ENCODE peak calls at places on chromosomes 12 and 14, in five cellular contexts. E is sigmoid colon, W is HCT116, O is left lung, X is cardiac muscle cell. Q is an unnamed sample.

GRCh38 chr14:52023518-52023917 is 34.2 kb downstream of the RTRAF start:
- DNase-seq in E (peak; percentile 78), X (peak; percentile 86), W (no peak), O (no peak), Q (no peak)

GRCh38 chr12:6691473-6691872 is 2.3 kb upstream of the ZNF384 start:
- DNase-seq in W (no peak), E (no peak), X (peak; percentile 44), O (no peak), Q (no peak)

GRCh38 chr14:55701638-55702037 is 121.6 kb downstream of the KTN1 start:
- DNase-seq in X (no peak), E (no peak), W (no peak), O (no peak), Q (no peak)

GRCh38 chr12:46487567-46488131 is 115.1 kb upstream of the SLC38A2 start:
- DNase-seq in X (no peak), E (no peak), O (no peak), W (no peak), Q (no peak)

GRCh38 chr14:40859065-40859464 is 747.6 kb upstream of the LRFN5 start:
- DNase-seq in O (no peak), W (no peak), X (no peak), E (no peak), Q (no peak)

GRCh38 chr14:91872517-91873470 is 5.5 kb upstream of the TC2N start:
- DNase-seq in W (no peak), X (peak; percentile 91), E (peak; percentile 87), O (peak; percentile 77), Q (peak; percentile 57)

GRCh38 chr12:104494816-104495158 is 38.0 kb downstream of the CHST11 start:
- DNase-seq in E (no peak), W (no peak), O (no peak), X (peak; percentile 63), Q (no peak)

GRCh38 chr14:94773017-94773681 is 3.2 kb upstream of the GSC start:
- DNase-seq in W (no peak), O (no peak), X (no peak), E (no peak), Q (no peak)

GRCh38 chr12:95481072-95481471 is 7.1 kb downstream of the METAP2 start:
- DNase-seq in E (no peak), X (no peak), W (no peak), O (no peak), Q (no peak)

GRCh38 chr12:47223848-47224213 is 144.1 kb upstream of the AMIGO2 start:
- DNase-seq in O (no peak), W (no peak), E (no peak), X (peak; percentile 55), Q (no peak)

GRCh38 chr12:73383584-73384229 is 1111.5 kb downstream of the TRHDE start:
- DNase-seq in X (no peak), W (no peak), E (no peak), O (no peak), Q (no peak)

GRCh38 chr14:80135305-80136088 is 75.8 kb downstream of the DIO2 start:
- DNase-seq in X (no peak), O (no peak), E (no peak), W (no peak), Q (no peak)

GRCh38 chr12:64675795-64676194 is 65.5 kb downstream of the RASSF3 start:
- DNase-seq in W (no peak), X (peak; percentile 47), E (peak; percentile 83), O (no peak), Q (no peak)

GRCh38 chr12:89060133-89060532 is 292.2 kb downstream of the DUSP6 start:
- DNase-seq in E (no peak), W (no peak), O (no peak), X (peak; percentile 14), Q (no peak)

GRCh38 chr12:113980537-113981337 is 14.6 kb upstream of the RBM19 start:
- DNase-seq in W (peak; percentile 61), X (peak; percentile 85), E (no peak), O (no peak), Q (no peak)

DNA sequence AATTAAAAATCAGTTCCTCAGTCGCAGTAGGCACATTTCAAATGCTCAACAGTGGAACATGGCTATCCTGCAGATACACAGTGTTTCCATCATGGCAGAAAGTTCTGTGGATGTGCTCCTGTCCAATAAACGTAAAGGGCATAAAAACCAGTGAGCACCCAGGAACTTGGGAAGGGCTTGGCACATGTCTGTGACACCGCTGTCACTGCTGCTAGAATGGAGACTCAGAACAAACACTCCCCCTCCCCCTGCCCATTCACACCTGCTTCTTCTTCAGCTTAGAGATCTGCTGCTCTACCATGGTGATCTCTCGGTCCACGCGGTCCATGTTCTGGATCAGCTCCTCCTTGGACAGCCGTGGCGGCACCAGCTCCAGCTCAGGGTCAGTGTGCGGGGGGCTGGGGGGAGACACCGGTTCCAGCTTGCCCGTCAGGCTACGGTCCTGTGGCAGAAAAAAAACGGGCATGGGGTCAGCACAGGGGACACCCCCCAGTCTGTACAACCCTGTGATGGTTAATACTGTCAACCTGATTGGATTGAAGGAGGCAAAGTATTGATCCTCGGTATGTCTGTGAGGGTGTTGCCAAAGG is 94.6 kb downstream of the NCOR2 start:
- DNase-seq in O (peak; percentile 63), X (no peak), W (no peak), E (no peak), Q (no peak)
- H3K9me3 ChIP-seq in O (no peaks in the 10 kb centered on the region), X (no peaks in the 10 kb centered on the region), W (peaks cover 19% of the 10 kb centered on the region), E (no peaks in the 10 kb centered on the region), Q (no peaks in the 10 kb centered on the region)

GRCh38 chr14:105839425-105840265 is 313.3 kb downstream of the TMEM121 start:
- DNase-seq in E (peak; percentile 60), O (peak; percentile 63), W (no peak), X (no peak), Q (no peak)

GRCh38 chr14:105842105-105842504 is 315.7 kb downstream of the TMEM121 start:
- DNase-seq in W (no peak), E (no peak), X (no peak), O (no peak), Q (no peak)

GRCh38 chr14:105838591-105839424 is 312.4 kb downstream of the TMEM121 start:
- DNase-seq in E (peak; percentile 61), O (peak; percentile 66), X (no peak), W (no peak), Q (no peak)

GRCh38 chr14:105841022-105842009 is 314.9 kb downstream of the TMEM121 start:
- DNase-seq in O (peak; percentile 75), X (no peak), E (no peak), W (no peak), Q (no peak)

GRCh38 chr14:105840266-105841021 is 314.1 kb downstream of the TMEM121 start:
- DNase-seq in O (peak; percentile 68), E (peak; percentile 60), W (no peak), X (no peak), Q (no peak)
- H3K9me3 ChIP-seq in O (no peaks in the 10 kb centered on the region), E (no peaks in the 10 kb centered on the region), W (no peaks in the 10 kb centered on the region), X (no peaks in the 10 kb centered on the region), Q (no peaks in the 10 kb centered on the region)

GRCh38 chr14:26791117-26791806 is 193.4 kb upstream of the NOVA1 start:
- DNase-seq in O (no peak), E (no peak), W (no peak), X (no peak), Q (no peak)

DNA sequence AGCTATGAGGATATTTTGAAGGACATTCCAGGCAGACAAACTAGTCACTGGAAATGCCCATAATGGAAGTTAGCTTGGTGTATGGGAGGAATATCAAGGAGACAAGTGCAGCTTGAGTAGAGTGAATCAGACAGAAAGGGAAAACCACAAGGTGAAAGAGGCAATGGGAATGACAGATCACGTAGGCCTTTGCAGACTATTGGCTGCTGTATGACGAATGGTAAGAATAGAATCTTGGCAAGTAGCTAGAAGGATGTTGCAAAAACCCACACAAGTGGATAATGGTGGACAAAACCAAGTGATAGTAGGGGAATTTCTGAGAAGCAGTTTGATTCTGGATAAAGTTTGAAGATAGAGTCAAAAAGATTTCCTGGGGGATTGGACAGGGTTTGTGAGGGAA is 196.9 kb upstream of the NOVA1 start:
- DNase-seq in X (peak; percentile 74), O (no peak), E (no peak), W (no peak), Q (no peak)
- H3K9me3 ChIP-seq in X (no peaks in the 10 kb centered on the region), O (no peaks in the 10 kb centered on the region), E (no peaks in the 10 kb centered on the region), W (peaks cover 13% of the 10 kb centered on the region), Q (no peaks in the 10 kb centered on the region)

DNA sequence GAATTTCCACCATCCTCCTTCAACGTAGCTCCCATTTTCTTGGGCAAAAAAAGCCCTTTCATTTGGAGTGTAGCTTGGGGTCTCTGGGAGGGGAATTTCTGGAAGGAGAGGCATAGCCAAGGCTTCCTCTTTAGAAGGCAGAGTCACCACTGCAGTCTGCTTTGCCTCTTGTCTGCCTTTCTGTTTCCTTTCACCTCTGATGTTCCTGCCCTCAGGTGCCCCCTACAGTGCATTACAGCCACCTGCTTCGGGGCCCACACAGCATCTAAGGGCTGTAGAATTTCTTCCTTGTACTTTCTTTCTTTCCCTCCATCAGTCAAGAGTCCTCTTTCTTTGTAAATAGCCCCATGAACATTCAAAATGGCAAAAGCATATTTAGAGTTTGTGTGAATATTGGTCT is 1313.9 kb downstream of the TMEM121 start:
- DNase-seq in O (no peak), E (no peak), X (no peak), W (no peak), Q (no peak)
- H3K9me3 ChIP-seq in O (no peaks in the 10 kb centered on the region), E (no peaks in the 10 kb centered on the region), X (no peaks in the 10 kb centered on the region), W (peaks cover 10% of the 10 kb centered on the region), Q (no peaks in the 10 kb centered on the region)

GRCh38 chr12:34598352-34598827 is 576.1 kb downstream of the ALG10 start:
- DNase-seq in W (no peak), E (peak; percentile 44), X (no peak), O (no peak), Q (no peak)
- H3K9me3 ChIP-seq in W (peaks cover 20% of the 10 kb centered on the region), E (peaks cover 32% of the 10 kb centered on the region), X (no peaks in the 10 kb centered on the region), O (no peaks in the 10 kb centered on the region), Q (peaks cover 5% of the 10 kb centered on the region)